ENCODE peak calls at places on chromosomes 12 and 14, in five cellular contexts. U is HCT116, E is HepG2, G is SK-N-SH, W is K562. Z is an unnamed sample.

GRCh38 chr12:95637471-95638155 is 86.3 kb upstream of the USP44 start:
- DNase-seq in U (no peak), E (no peak), G (no peak), W (no peak), Z (no peak)

GRCh38 chr12:114001731-114002340 is 35.7 kb upstream of the RBM19 start:
- DNase-seq in U (no peak), E (no peak), G (no peak), W (no peak), Z (no peak)

GRCh38 chr14:39322807-39323206 is 89.1 kb downstream of the MIA2 start:
- DNase-seq in U (no peak), E (no peak), G (no peak), W (no peak), Z (no peak)

GRCh38 chr12:115660211-115660805 is 617.2 kb downstream of the MED13L start:
- DNase-seq in U (no peak), E (no peak), G (no peak), W (no peak), Z (no peak)

GRCh38 chr12:72072613-72073212 is 134.1 kb downstream of the TPH2 start:
- DNase-seq in U (no peak), E (no peak), G (peak), W (no peak), Z (no peak)

GRCh38 chr14:22560638-22561365 is 28.2 kb downstream of the DAD1 start:
- DNase-seq in U (no peak), E (peak), G (no peak), W (peak), Z (no peak)

GRCh38 chr12:21294176-21294575 is 40.5 kb downstream of the SLCO1A2 start:
- DNase-seq in U (no peak), E (no peak), G (no peak), W (no peak), Z (no peak)

GRCh38 chr12:18998343-18999270 is 130.9 kb upstream of the PLEKHA5 start:
- DNase-seq in U (no peak), E (no peak), G (peak), W (no peak), Z (peak)

GRCh38 chr12:101969-102878 is 35.7 kb downstream of the IQSEC3 start:
- DNase-seq in U (peak), E (no peak), G (peak), W (peak), Z (no peak)

GRCh38 chr12:4539167-4539870 is 629 bp downstream of the RAD51AP1 start:
- DNase-seq in U (no peak), E (no peak), G (no peak), W (peak), Z (no peak)

GRCh38 chr12:130124605-130125244 is 37.5 kb upstream of the FZD10 start:
- DNase-seq in U (no peak), E (no peak), G (no peak), W (no peak), Z (no peak)

GRCh38 chr14:68873379-68873778 is 80.5 kb upstream of the ZFP36L1 start:
- DNase-seq in U (no peak), E (no peak), G (peak), W (no peak), Z (no peak)

GRCh38 chr12:12376636-12377448 is 20.0 kb downstream of the BORCS5 start:
- DNase-seq in U (peak), E (peak), G (peak), W (peak), Z (peak)

GRCh38 chr12:89768586-89769482 is 60.2 kb upstream of the ATP2B1 start:
- DNase-seq in U (peak), E (peak), G (no peak), W (peak), Z (peak)

GRCh38 chr14:104891664-104892500 is 26.8 kb downstream of the CEP170B start:
- DNase-seq in U (no peak), E (no peak), G (peak), W (no peak), Z (no peak)

GRCh38 chr14:104895207-104895785 is 29.4 kb upstream of the PLD4 start:
- DNase-seq in U (no peak), E (no peak), G (no peak), W (no peak), Z (no peak)

GRCh38 chr14:104892517-104893434 is 27.7 kb downstream of the CEP170B start:
- DNase-seq in U (no peak), E (no peak), G (peak), W (peak), Z (no peak)

GRCh38 chr14:104894331-104895206 is 29.5 kb downstream of the CEP170B start:
- DNase-seq in U (no peak), E (no peak), G (peak), W (no peak), Z (no peak)

DNA sequence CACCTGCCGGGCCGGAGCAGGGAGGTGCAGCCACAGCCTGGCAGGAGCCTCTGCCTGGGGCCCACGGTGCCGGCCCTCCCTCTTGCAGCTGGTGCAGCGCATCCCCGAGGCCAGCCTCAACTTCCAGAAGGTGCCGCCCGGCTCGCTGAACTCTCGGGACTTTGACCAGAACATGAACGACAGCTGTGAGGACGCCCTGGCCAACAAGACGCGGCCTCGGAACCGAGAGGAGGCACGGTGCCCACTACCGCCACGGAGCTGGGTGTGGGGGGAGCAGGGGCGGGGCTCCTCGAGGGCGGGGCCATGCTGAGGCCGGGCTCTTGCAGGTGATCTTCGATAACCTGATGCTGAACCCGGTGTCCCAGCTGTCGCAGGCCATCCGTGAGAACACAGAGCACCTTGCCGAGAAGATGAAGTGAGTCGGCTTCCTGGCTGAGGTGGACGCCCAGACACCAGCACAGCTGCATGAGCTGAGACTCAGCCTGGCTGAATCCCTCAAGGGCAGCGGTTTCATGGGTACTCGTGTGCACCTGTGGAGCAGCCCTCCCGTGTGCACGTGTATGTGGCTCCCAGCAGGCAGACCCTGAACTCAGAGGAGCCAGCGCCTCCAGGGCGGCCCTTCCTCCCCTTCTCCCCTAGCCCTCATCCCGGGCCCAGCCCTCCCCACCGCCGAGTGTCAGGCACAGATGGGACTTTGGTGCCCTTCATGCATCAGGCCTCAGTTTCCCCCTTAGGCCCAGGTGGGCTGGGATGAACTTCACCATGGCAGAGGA is 28.6 kb downstream of the CEP170B start:
- DNase-seq in U (no peak), E (no peak), G (no peak), W (no peak), Z (no peak)
- TF ChIP-seq JUND in U (no peak), E (no peak), G (no peak), W (no peak), Z (no peak)

GRCh38 chr12:101923049-101923718 is 45.8 kb downstream of the DRAM1 start:
- DNase-seq in U (no peak), E (no peak), G (no peak), W (no peak), Z (no peak)

GRCh38 chr12:101925935-101926334 is 48.6 kb downstream of the DRAM1 start:
- DNase-seq in U (no peak), E (no peak), G (no peak), W (no peak), Z (no peak)

GRCh38 chr12:101924647-101925046 is 47.3 kb downstream of the DRAM1 start:
- DNase-seq in U (no peak), E (no peak), G (peak), W (peak), Z (no peak)

GRCh38 chr12:101927042-101927441 is 49.7 kb downstream of the DRAM1 start:
- DNase-seq in U (no peak), E (no peak), G (no peak), W (no peak), Z (no peak)

DNA sequence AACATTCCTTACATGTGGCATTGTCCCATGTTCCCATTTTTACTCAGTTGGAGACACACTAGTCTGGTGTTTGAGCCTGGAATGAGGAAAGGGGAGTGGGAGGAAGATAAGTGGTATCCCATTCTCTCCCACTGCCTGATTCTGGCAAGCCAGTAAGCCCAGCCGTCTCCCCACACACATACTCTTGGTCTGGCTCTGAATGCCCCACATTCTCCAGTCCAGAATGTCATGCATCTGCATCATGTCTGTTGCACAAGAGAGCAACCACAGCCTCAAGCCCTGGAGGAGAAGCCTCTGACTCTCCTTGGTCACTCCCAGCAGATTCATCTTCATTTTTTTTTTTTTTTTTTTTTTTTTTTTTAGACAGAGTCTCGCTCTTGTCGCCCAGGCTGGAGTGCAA is 48.0 kb downstream of the DRAM1 start:
- DNase-seq in U (no peak), E (no peak), G (no peak), W (no peak), Z (no peak)
- TF ChIP-seq JUND in U (no peak), E (no peak), G (no peak), W (no peak), Z (no peak)

DNA sequence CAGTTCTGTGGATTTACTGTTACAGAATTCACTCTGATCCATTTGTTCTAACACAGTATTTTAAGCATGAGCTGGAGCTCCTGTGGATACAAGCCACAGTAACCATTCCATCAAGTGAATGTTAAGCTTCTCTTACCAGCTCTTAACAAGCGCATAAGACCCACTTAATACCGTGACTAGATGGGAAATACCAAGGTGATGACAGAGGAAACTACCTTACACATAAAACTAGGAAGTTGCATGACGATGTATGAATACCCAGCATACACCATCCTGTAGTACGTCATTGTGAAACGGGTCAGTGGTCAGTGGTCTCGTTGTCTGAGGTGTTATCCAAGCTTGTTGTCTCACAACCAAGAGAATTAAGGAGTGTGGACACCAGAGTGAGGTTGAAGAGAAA is 2.0 kb upstream of the GALC start:
- DNase-seq in U (no peak), E (peak), G (no peak), W (peak), Z (no peak)
- TF ChIP-seq JUND in U (no peak), E (no peak), G (no peak), W (no peak), Z (no peak)

DNA sequence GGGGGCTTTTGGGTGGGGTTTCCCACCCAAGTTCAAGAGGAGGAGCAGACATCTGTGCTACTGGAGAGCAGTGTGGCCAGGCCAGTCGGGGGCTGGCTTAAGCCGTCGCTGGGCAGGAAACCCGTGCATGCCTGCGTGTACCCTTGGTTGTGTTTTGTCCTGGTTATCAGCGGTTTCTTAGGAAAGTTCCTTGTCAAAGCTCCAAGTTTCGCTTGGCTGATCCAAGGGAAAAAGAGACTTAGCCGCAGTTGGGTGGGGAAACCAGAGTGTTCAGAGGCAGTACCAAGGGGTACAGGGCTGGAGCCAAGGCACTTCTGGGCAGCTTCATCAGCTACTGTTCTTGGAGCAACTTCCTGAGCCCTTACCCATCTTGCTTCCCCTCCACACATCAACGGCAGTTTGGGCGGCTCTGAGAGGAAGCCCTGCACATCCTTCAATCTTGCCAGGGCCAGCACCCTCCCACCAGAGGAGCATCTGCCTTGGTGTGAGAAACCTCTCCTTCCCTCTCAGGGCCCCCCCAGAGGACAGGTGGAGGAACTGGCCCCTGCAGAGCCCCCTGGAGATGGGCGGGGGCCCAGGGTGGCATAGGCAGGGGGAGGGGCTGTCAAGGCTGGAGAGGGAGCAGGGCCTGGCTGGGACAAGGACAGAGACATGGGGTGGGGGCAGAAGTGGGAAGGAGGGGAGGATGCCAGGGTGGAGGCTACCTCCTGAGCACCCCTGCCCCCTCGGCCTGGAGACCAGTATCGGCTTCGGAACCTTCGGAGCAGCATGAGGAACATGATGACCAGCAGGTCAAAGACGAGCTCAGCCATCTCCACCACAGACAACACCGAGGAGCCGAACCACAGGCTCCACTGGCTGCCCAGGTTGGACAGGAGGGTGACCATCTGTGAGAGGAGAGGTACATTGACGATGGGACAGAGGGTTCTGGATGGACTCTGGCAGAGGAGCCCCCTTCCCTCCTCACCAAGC is 5.8 kb upstream of the TNFRSF1A start:
- DNase-seq in U (no peak), E (no peak), G (no peak), W (no peak), Z (no peak)
- TF ChIP-seq JUND in U (no peak), E (no peak), G (no peak), W (no peak), Z (no peak)